ENCODE peak calls at places on chromosome 3, in eight cellular contexts. K is choroid plexus epithelial cell; S is CD8-positive, alpha-beta T cell; V is stimulated activated CD8-positive, alpha-beta memory T cell treated with anti-CD3 and anti-CD28 coated beads, Interleukin-15, amount 100 ng/mL, for 24 hours; Q is suprapubic skin; N is NCI-H1105; F is T-helper 1 cell; W is activated CD4-positive, alpha-beta T cell treated with anti-CD3 and anti-CD28 coated beads, Interleukin-2, amount 10 ng/mL, durations not matched to agents 7 days and 5 days. G is an unnamed sample.

GRCh38 chr3:147393261-147393964 is 12.9 kb downstream of the ZIC4 start:
- DNase-seq in S (no peak), Q (no peak), V (no peak), N (peak; percentile 67), K (peak; percentile 88), W (no peak), F (no peak), G (no peak)

GRCh38 chr3:69865920-69866679 is 126.8 kb downstream of the MITF start:
- DNase-seq in F (no peak), W (no peak), Q (no peak), S (no peak), K (peak; percentile 53), N (no peak), V (no peak), G (no peak)

GRCh38 chr3:11159421-11159904 is 5.2 kb downstream of the HRH1 start:
- DNase-seq in Q (no peak), V (no peak), S (no peak), N (no peak), F (no peak), K (peak; percentile 83), W (no peak), G (no peak)

GRCh38 chr3:95343767-95344166 is 1280.9 kb downstream of the NSUN3 start:
- DNase-seq in F (no peak), N (no peak), Q (no peak), K (no peak), S (no peak), V (no peak), W (no peak), G (no peak)

GRCh38 chr3:136149569-136150136 is 46.5 kb downstream of the MSL2 start:
- DNase-seq in S (no peak), F (no peak), Q (no peak), V (no peak), W (no peak), K (peak; percentile 46), N (no peak), G (no peak)

GRCh38 chr3:149936812-149937230 is 33.9 kb downstream of the PFN2 start:
- DNase-seq in W (peak; percentile 40), Q (no peak), F (peak; percentile 19), V (no peak), N (peak; percentile 42), S (peak; percentile 26), K (peak; percentile 80), G (no peak)

GRCh38 chr3:134795776-134796312 is 784 bp downstream of the EPHB1 start:
- DNase-seq in K (peak; percentile 49), S (no peak), W (no peak), V (no peak), N (peak; percentile 60), F (no peak), Q (no peak), G (no peak)

GRCh38 chr3:49871536-49872157 is 1.9 kb upstream of the CAMKV start:
- DNase-seq in W (no peak), V (no peak), F (no peak), S (no peak), Q (no peak), N (no peak), K (no peak), G (no peak)

GRCh38 chr3:145696011-145696410 is 465.0 kb downstream of the PLOD2 start:
- DNase-seq in S (no peak), Q (no peak), F (no peak), W (no peak), K (peak; percentile 69), N (no peak), V (no peak), G (no peak)

GRCh38 chr3:52280046-52280445 is 1.6 kb upstream of the WDR82 start:
- DNase-seq in S (no peak), F (no peak), N (peak; percentile 71), W (no peak), K (peak; percentile 51), Q (no peak), V (no peak), G (no peak)

GRCh38 chr3:4976109-4976508 is 3.1 kb upstream of the BHLHE40 start:
- DNase-seq in K (peak; percentile 83), W (peak; percentile 60), V (no peak), Q (no peak), N (peak; percentile 3), F (no peak), S (no peak), G (no peak)

GRCh38 chr3:126208182-126208581 is 27.8 kb upstream of the ALDH1L1 start:
- DNase-seq in N (no peak), S (no peak), F (no peak), K (no peak), Q (no peak), W (no peak), V (no peak), G (no peak)

GRCh38 chr3:18791752-18792151 is 356.6 kb upstream of the KCNH8 start:
- DNase-seq in K (no peak), F (no peak), Q (no peak), S (no peak), N (no peak), W (no peak), V (no peak), G (no peak)

GRCh38 chr3:37907906-37908305 is 46.2 kb downstream of the CTDSPL start:
- DNase-seq in W (peak; percentile 40), K (peak; percentile 78), Q (no peak), N (no peak), S (no peak), F (no peak), V (no peak), G (no peak)

GRCh38 chr3:193829781-193830180 is 236.8 kb downstream of the OPA1 start:
- DNase-seq in W (no peak), K (peak; percentile 23), V (no peak), Q (no peak), F (no peak), N (no peak), S (no peak), G (no peak)

GRCh38 chr3:66450389-66451022 is 50.3 kb downstream of the LRIG1 start:
- DNase-seq in K (peak; percentile 76), S (no peak), F (no peak), N (no peak), Q (no peak), V (no peak), W (no peak), G (no peak)

GRCh38 chr3:101722394-101723173 is 1.8 kb upstream of the CEP97 start:
- DNase-seq in W (peak; percentile 29), K (no peak), Q (no peak), F (no peak), N (no peak), S (no peak), V (no peak), G (no peak)

GRCh38 chr3:10470120-10470665 is 35.2 kb downstream of the ATP2B2 start:
- DNase-seq in N (no peak), Q (no peak), F (no peak), K (no peak), W (no peak), S (no peak), V (no peak), G (no peak)

GRCh38 chr3:73772599-73772998 is 147.9 kb upstream of the PDZRN3 start:
- DNase-seq in Q (no peak), N (no peak), W (no peak), K (no peak), F (no peak), V (no peak), S (no peak), G (no peak)

GRCh38 chr3:77328631-77329030 is 288.7 kb downstream of the ROBO2 start:
- DNase-seq in S (no peak), Q (no peak), K (peak; percentile 40), N (no peak), W (no peak), F (no peak), V (no peak), G (no peak)

GRCh38 chr3:43034911-43035310 is 55.8 kb downstream of the GASK1A start:
- DNase-seq in W (no peak), S (no peak), F (no peak), K (no peak), V (no peak), Q (peak; percentile 41), N (no peak), G (peak; percentile 75)

GRCh38 chr3:143274291-143274690 is 154.7 kb downstream of the CHST2 start:
- DNase-seq in K (no peak), Q (no peak), V (no peak), N (no peak), W (no peak), F (no peak), S (no peak), G (no peak)

GRCh38 chr3:44055951-44056350 is 185.7 kb upstream of the TOPAZ1 start:
- DNase-seq in V (no peak), Q (no peak), S (no peak), W (no peak), F (no peak), N (no peak), K (peak; percentile 14), G (no peak)

GRCh38 chr3:188720215-188720614 is 451.6 kb upstream of the TPRG1 start:
- DNase-seq in N (no peak), V (no peak), F (no peak), W (no peak), K (no peak), S (no peak), Q (no peak), G (no peak)

GRCh38 chr3:193716155-193716554 is 123.1 kb downstream of the OPA1 start:
- DNase-seq in S (no peak), N (no peak), Q (no peak), F (no peak), K (no peak), V (no peak), W (no peak), G (no peak)

GRCh38 chr3:197793246-197793645 is 2.2 kb downstream of the LRCH3 start:
- DNase-seq in K (peak; percentile 56), S (no peak), Q (no peak), F (no peak), V (no peak), W (peak; percentile 8), N (no peak), G (no peak)

GRCh38 chr3:16784958-16785357 is 99.8 kb upstream of the PLCL2 start:
- DNase-seq in N (no peak), S (no peak), W (no peak), V (no peak), F (no peak), Q (no peak), K (no peak), G (no peak)

GRCh38 chr3:74271541-74271940 is 342.9 kb downstream of the CNTN3 start:
- DNase-seq in Q (no peak), S (no peak), W (no peak), K (no peak), F (no peak), N (no peak), V (no peak), G (no peak)

GRCh38 chr3:57169872-57170623 is 4.9 kb upstream of the IL17RD start:
- DNase-seq in N (peak; percentile 54), F (peak; percentile 31), V (peak; percentile 33), W (peak; percentile 71), K (peak; percentile 64), S (peak; percentile 62), Q (peak; percentile 90), G (no peak)

GRCh38 chr3:13379191-13379830 is 40.8 kb downstream of the NUP210 start:
- DNase-seq in Q (no peak), W (no peak), F (no peak), N (no peak), K (peak; percentile 82), V (no peak), S (no peak), G (no peak)

G was measured in mesenteric fat pad.